ENCODE peak calls at places on chromosomes 12 and 14, in nine cellular contexts. C is heart right ventricle; X is upper lobe of right lung; A is CD8-positive, alpha-beta T cell; I is cardiac fibroblast; M is naive thymus-derived CD4-positive, alpha-beta T cell; F is stomach; O is CD4-positive, CD25-positive, alpha-beta regulatory T cell; Q is psoas muscle. K is an unnamed sample.

GRCh38 chr12:102958073-102958829 is 777 bp downstream of the ASCL1 start:
- DNase-seq in C (no peak), X (no peak), A (no peak), I (peak), M (peak), F (no peak), O (no peak), Q (no peak), K (no peak)

GRCh38 chr12:3722368-3722767 is 30.5 kb downstream of the CRACR2A start:
- DNase-seq in C (no peak), X (no peak), A (no peak), I (no peak), M (no peak), F (no peak), O (no peak), Q (no peak), K (no peak)

GRCh38 chr12:73221398-73221797 is 949.2 kb downstream of the TRHDE start:
- DNase-seq in C (no peak), X (no peak), A (no peak), I (no peak), M (no peak), F (no peak), O (no peak), Q (no peak), K (no peak)

GRCh38 chr14:87615050-87615449 is 377.9 kb downstream of the GALC start:
- DNase-seq in C (no peak), X (no peak), A (no peak), I (no peak), M (no peak), F (no peak), O (no peak), Q (no peak), K (no peak)

GRCh38 chr12:45231515-45232145 is 15.7 kb downstream of the ANO6 start:
- DNase-seq in C (no peak), X (no peak), A (no peak), I (peak), M (no peak), F (no peak), O (no peak), Q (no peak), K (no peak)

GRCh38 chr14:60724080-60724618 is at the start of gene SIX4:
- DNase-seq in C (peak), X (peak), A (peak), I (peak), M (no peak), F (peak), O (no peak), Q (peak), K (peak)

GRCh38 chr12:50052964-50053363 is 4.4 kb upstream of the ASIC1 start:
- DNase-seq in C (no peak), X (no peak), A (no peak), I (no peak), M (no peak), F (no peak), O (no peak), Q (no peak), K (no peak)

GRCh38 chr12:53978477-53979356 is 4.0 kb upstream of the HOTAIR start:
- DNase-seq in C (no peak), X (no peak), A (no peak), I (no peak), M (no peak), F (no peak), O (no peak), Q (peak), K (peak)

GRCh38 chr12:98485792-98486347 is 29.5 kb upstream of the TMPO start:
- DNase-seq in C (no peak), X (no peak), A (no peak), I (no peak), M (no peak), F (no peak), O (no peak), Q (no peak), K (no peak)

GRCh38 chr12:132550014-132550802 is 60.2 kb downstream of the LRCOL1 start:
- DNase-seq in C (no peak), X (no peak), A (no peak), I (no peak), M (no peak), F (no peak), O (no peak), Q (no peak), K (no peak)

GRCh38 chr12:89862511-89863331 is 154.1 kb upstream of the ATP2B1 start:
- DNase-seq in C (no peak), X (no peak), A (peak), I (peak), M (no peak), F (no peak), O (peak), Q (no peak), K (peak)

GRCh38 chr12:117662620-117663395 is 301.4 kb upstream of the NOS1 start:
- DNase-seq in C (no peak), X (no peak), A (no peak), I (no peak), M (no peak), F (no peak), O (no peak), Q (no peak), K (no peak)

GRCh38 chr12:15842106-15842505 is 40.1 kb upstream of the STRAP start:
- DNase-seq in C (no peak), X (no peak), A (no peak), I (peak), M (no peak), F (no peak), O (no peak), Q (no peak), K (no peak)

GRCh38 chr12:58310828-58311273 is 369.5 kb downstream of the ATP23 start:
- DNase-seq in C (no peak), X (no peak), A (no peak), I (peak), M (no peak), F (no peak), O (no peak), Q (no peak), K (no peak)

GRCh38 chr14:99575043-99576023 is 28.7 kb downstream of the CCDC85C start:
- DNase-seq in C (no peak), X (peak), A (no peak), I (no peak), M (no peak), F (peak), O (no peak), Q (no peak), K (peak)

GRCh38 chr14:68807148-68807600 is 14.3 kb upstream of the ZFP36L1 start:
- DNase-seq in C (peak), X (peak), A (no peak), I (peak), M (no peak), F (peak), O (no peak), Q (peak), K (peak)

GRCh38 chr12:23354800-23355199 is 594.7 kb downstream of the SOX5 start:
- DNase-seq in C (no peak), X (no peak), A (no peak), I (no peak), M (no peak), F (no peak), O (no peak), Q (no peak), K (no peak)

GRCh38 chr12:123478762-123479161 is 20.8 kb downstream of the SNRNP35 start:
- DNase-seq in C (peak), X (no peak), A (no peak), I (peak), M (no peak), F (no peak), O (no peak), Q (peak), K (no peak)

GRCh38 chr14:78608998-78609787 is 439.0 kb downstream of the NRXN3 start:
- DNase-seq in C (no peak), X (no peak), A (no peak), I (no peak), M (no peak), F (no peak), O (no peak), Q (no peak), K (no peak)

GRCh38 chr14:81243499-81243898 is 22.7 kb upstream of the GTF2A1 start:
- DNase-seq in C (no peak), X (no peak), A (no peak), I (no peak), M (no peak), F (no peak), O (no peak), Q (no peak), K (no peak)

GRCh38 chr12:69904761-69905160 is 79.7 kb downstream of the MYRFL start:
- DNase-seq in C (no peak), X (no peak), A (no peak), I (peak), M (no peak), F (no peak), O (no peak), Q (no peak), K (no peak)

GRCh38 chr12:127083028-127083949 is 1183.7 kb upstream of the TMEM132C start:
- DNase-seq in C (no peak), X (no peak), A (no peak), I (peak), M (no peak), F (no peak), O (peak), Q (no peak), K (peak)

GRCh38 chr12:50641566-50641965 is 122.3 kb upstream of the ATF1 start:
- DNase-seq in C (no peak), X (no peak), A (no peak), I (no peak), M (no peak), F (no peak), O (no peak), Q (no peak), K (no peak)

GRCh38 chr14:68791078-68791983 is 1.5 kb downstream of the ZFP36L1 start:
- DNase-seq in C (no peak), X (no peak), A (no peak), I (peak), M (no peak), F (peak), O (no peak), Q (no peak), K (peak)

GRCh38 chr12:74292351-74293194 is 245.1 kb upstream of the ATXN7L3B start:
- DNase-seq in C (no peak), X (no peak), A (no peak), I (no peak), M (no peak), F (no peak), O (no peak), Q (no peak), K (no peak)

GRCh38 chr14:22974530-22975313 is 7.6 kb downstream of the AJUBA start:
- DNase-seq in C (peak), X (no peak), A (no peak), I (peak), M (no peak), F (no peak), O (no peak), Q (no peak), K (no peak)

GRCh38 chr14:22875003-22875747 is 3.6 kb downstream of the LRP10 start:
- DNase-seq in C (no peak), X (no peak), A (no peak), I (no peak), M (no peak), F (no peak), O (no peak), Q (no peak), K (no peak)

GRCh38 chr12:96041181-96041580 is 5.8 kb upstream of the LTA4H start:
- DNase-seq in C (no peak), X (no peak), A (no peak), I (no peak), M (no peak), F (no peak), O (no peak), Q (no peak), K (no peak)

GRCh38 chr12:122951406-122951805 is 14.9 kb downstream of the ABCB9 start:
- DNase-seq in C (no peak), X (no peak), A (no peak), I (peak), M (no peak), F (peak), O (no peak), Q (no peak), K (peak)

GRCh38 chr14:67373347-67373746 is 13.2 kb downstream of the EIF2S1 start:
- DNase-seq in C (no peak), X (no peak), A (no peak), I (peak), M (no peak), F (no peak), O (no peak), Q (no peak), K (no peak)

GRCh38 chr12:28777603-28778365 is 371.3 kb upstream of the FAR2 start:
- DNase-seq in C (no peak), X (no peak), A (no peak), I (no peak), M (no peak), F (no peak), O (no peak), Q (no peak), K (no peak)

GRCh38 chr12:51890135-51890464 is 2.2 kb downstream of the ANKRD33 start:
- DNase-seq in C (no peak), X (no peak), A (no peak), I (no peak), M (no peak), F (no peak), O (no peak), Q (no peak), K (no peak)

GRCh38 chr12:51886021-51886710 is 1.7 kb upstream of the ANKRD33 start:
- DNase-seq in C (peak), X (peak), A (peak), I (peak), M (peak), F (no peak), O (peak), Q (peak), K (peak)

GRCh38 chr12:51889216-51890134 is 1.6 kb downstream of the ANKRD33 start:
- DNase-seq in C (no peak), X (peak), A (no peak), I (no peak), M (no peak), F (no peak), O (no peak), Q (no peak), K (no peak)

GRCh38 chr12:51888316-51889215 is 663 bp downstream of the ANKRD33 start:
- DNase-seq in C (no peak), X (peak), A (no peak), I (no peak), M (no peak), F (no peak), O (no peak), Q (no peak), K (no peak)

GRCh38 chr12:51887476-51888315 is at the start of gene ANKRD33:
- DNase-seq in C (no peak), X (peak), A (no peak), I (no peak), M (no peak), F (peak), O (no peak), Q (peak), K (peak)
- H3K4me3 ChIP-seq in C (no peak), X (no peak), A (no peak), I (no peak), M (no peak), F (no peak), O (no peak), Q (no peak), K (no peak)

GRCh38 chr12:104526751-104527150 is 70.0 kb downstream of the CHST11 start:
- DNase-seq in C (no peak), X (no peak), A (no peak), I (no peak), M (no peak), F (no peak), O (no peak), Q (no peak), K (no peak)
- H3K4me3 ChIP-seq in C (no peak), X (no peak), A (no peak), I (no peak), M (no peak), F (no peak), O (no peak), Q (no peak), K (no peak)

DNA sequence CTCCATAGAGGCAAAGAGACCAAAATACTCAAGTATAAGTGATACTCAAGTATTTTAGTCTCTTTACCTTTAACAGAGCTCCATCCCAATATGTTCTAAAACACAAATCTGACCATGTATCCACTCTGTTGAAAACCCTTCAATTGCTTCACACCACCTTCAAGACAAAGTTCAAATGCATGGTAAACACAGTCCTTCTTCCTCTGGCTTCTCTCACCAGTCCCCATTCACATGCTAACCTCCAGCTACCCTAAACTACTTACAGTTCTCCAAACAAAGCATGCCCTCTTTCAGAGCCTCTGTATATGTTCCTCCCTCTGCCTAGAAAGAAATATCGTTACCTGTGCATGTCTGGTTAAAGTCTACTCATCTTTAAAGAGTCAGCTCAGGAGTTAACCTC is 100.2 kb downstream of the NUMB start:
- DNase-seq in C (no peak), X (no peak), A (no peak), I (no peak), M (no peak), F (no peak), O (no peak), Q (no peak), K (no peak)
- H3K4me3 ChIP-seq in C (no peak), X (no peak), A (no peak), I (no peak), M (no peak), F (no peak), O (no peak), Q (no peak), K (no peak)

DNA sequence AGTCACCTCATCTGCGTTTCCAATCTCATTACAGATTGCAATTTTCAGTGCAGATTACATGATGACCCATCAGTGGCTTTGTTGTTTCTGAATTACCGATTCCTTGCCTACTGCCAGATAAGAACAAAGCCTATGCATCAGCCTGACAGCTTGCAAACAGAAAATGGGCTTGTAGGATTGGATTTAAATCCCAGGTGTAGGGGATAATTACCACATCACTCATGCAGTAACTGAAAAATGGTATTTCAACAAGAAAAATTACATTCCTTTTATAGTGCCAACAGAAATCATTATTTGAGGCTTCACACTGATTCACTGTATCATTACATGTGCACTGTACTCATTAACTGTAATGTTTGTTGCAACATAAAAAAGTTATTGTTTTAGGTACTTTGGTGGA is 689.1 kb downstream of the NOVA1 start:
- DNase-seq in C (no peak), X (no peak), A (no peak), I (no peak), M (no peak), F (no peak), O (no peak), Q (no peak), K (no peak)
- H3K4me3 ChIP-seq in C (no peak), X (no peak), A (no peak), I (no peak), M (no peak), F (no peak), O (no peak), Q (no peak), K (no peak)

GRCh38 chr14:104393898-104394605 is 185.5 kb upstream of the C14orf180 start:
- DNase-seq in C (peak), X (peak), A (peak), I (no peak), M (peak), F (peak), O (peak), Q (peak), K (peak)

GRCh38 chr14:104395941-104396681 is 183.5 kb upstream of the C14orf180 start:
- DNase-seq in C (no peak), X (no peak), A (no peak), I (no peak), M (no peak), F (peak), O (no peak), Q (peak), K (peak)

GRCh38 chr14:104393199-104393897 is 186.2 kb upstream of the C14orf180 start:
- DNase-seq in C (peak), X (peak), A (no peak), I (no peak), M (peak), F (peak), O (no peak), Q (peak), K (peak)

GRCh38 chr14:104395276-104395675 is 184.3 kb upstream of the C14orf180 start:
- DNase-seq in C (no peak), X (no peak), A (no peak), I (no peak), M (no peak), F (peak), O (no peak), Q (no peak), K (peak)

GRCh38 chr14:104394606-104394910 is 185.0 kb upstream of the C14orf180 start:
- DNase-seq in C (no peak), X (no peak), A (no peak), I (no peak), M (peak), F (no peak), O (no peak), Q (no peak), K (peak)
- H3K4me3 ChIP-seq in C (no peak), X (no peak), A (peak), I (no peak), M (peak), F (no peak), O (no peak), Q (no peak), K (no peak)

GRCh38 chr12:22333751-22334695 is 484 bp downstream of the ST8SIA1 start:
- DNase-seq in C (peak), X (no peak), A (no peak), I (no peak), M (peak), F (no peak), O (peak), Q (peak), K (peak)
- H3K4me3 ChIP-seq in C (peak), X (peak), A (peak), I (peak), M (peak), F (peak), O (peak), Q (peak), K (peak)

DNA sequence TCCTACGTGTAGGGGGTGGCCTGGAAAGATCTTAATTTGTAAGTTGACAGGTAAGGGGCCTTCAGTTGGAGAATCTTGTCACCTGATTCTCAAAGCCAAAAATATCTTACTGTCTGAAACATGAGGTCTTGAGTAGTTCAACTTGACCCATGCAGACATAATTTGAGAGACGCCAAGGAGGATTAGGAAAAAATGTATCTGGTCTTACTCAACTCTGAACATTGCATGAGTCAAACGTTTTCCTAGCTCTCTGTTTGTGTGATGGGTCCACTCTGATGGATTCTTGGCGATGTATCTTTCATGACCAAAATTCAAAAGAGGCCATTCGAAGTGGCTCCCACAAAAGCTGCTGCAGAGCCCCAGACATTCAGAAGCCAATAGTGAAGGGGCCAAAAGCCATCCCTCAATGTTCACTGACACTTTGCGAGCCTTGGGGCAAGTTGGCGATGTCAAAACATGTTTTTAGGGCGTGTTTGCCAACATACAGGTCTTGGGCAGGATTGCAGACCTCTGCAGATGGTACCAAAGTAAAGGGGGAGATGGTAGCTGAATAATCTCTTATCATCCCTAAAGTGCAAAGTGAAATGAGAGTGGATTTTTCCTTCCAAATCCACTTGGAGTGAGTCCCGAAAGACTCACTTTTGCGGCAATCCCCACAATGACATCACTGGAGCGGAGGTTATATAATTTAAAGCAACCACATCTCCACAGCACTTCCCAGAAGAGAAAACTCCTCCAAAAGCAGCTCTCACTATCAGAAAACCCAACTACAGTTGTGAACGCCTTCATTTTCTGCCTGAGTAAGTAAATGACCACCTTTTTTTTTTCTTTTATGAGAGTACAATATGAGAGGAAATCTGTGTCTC is at the start of gene BDKRB1:
- DNase-seq in C (no peak), X (no peak), A (no peak), I (peak), M (no peak), F (no peak), O (no peak), Q (no peak), K (no peak)
- H3K4me3 ChIP-seq in C (no peak), X (no peak), A (no peak), I (no peak), M (no peak), F (no peak), O (no peak), Q (no peak), K (no peak)

GRCh38 chr14:52948039-52948438 is 2.8 kb downstream of the FERMT2 start:
- DNase-seq in C (no peak), X (no peak), A (no peak), I (peak), M (no peak), F (no peak), O (no peak), Q (no peak), K (no peak)
- H3K4me3 ChIP-seq in C (no peak), X (peak), A (no peak), I (no peak), M (no peak), F (peak), O (no peak), Q (peak), K (no peak)